ENCODE peak calls at places on chromosomes 2 and 18, in four cellular contexts. R is SK-N-SH, A is HepG2, Z is K562. N is an unnamed sample.

GRCh38 chr18:56028514-56028913 is 440.5 kb upstream of the TCF4 start:
- DNase-seq in Z (no peak), A (no peak), R (no peak), N (peak; percentile 1)

GRCh38 chr2:109138449-109138848 is 9.4 kb downstream of the SH3RF3 start:
- DNase-seq in A (no peak), R (no peak), Z (no peak), N (no peak)

GRCh38 chr18:70450658-70451253 is 161.9 kb downstream of the SOCS6 start:
- DNase-seq in R (peak; percentile 47), A (no peak), Z (no peak), N (peak; percentile 38)

GRCh38 chr2:214076527-214076926 is 334.3 kb upstream of the VWC2L start:
- DNase-seq in Z (no peak), R (no peak), A (no peak), N (peak; percentile 3)

GRCh38 chr2:143575340-143575739 is 446.1 kb downstream of the ARHGAP15 start:
- DNase-seq in R (no peak), Z (peak; percentile 17), A (no peak), N (no peak)

GRCh38 chr2:127049927-127050802 is 56.8 kb downstream of the BIN1 start:
- DNase-seq in Z (peak; percentile 85), A (peak; percentile 24), R (peak; percentile 96), N (peak; percentile 50)

GRCh38 chr2:94876523-94876863 is 5.3 kb downstream of the TEKT4 start:
- DNase-seq in R (peak; percentile 9), A (no peak), Z (no peak), N (no peak)

GRCh38 chr2:236177604-236177966 is 9.4 kb upstream of the GBX2 start:
- DNase-seq in R (peak; percentile 87), Z (peak; percentile 72), A (peak; percentile 57), N (peak; percentile 89)

GRCh38 chr2:9686061-9686460 is 55.3 kb upstream of the YWHAQ start:
- DNase-seq in R (no peak), A (no peak), Z (peak; percentile 75), N (no peak)

GRCh38 chr18:30903566-30903965 is 139.0 kb downstream of the DSC3 start:
- DNase-seq in Z (no peak), R (no peak), A (peak; percentile 9), N (peak; percentile 48)

GRCh38 chr2:163157891-163158511 is 319.4 kb upstream of the KCNH7 start:
- DNase-seq in R (no peak), Z (no peak), A (no peak), N (no peak)

GRCh38 chr2:24878341-24878740 is 41.7 kb downstream of the ADCY3 start:
- DNase-seq in R (no peak), Z (no peak), A (no peak), N (no peak)

GRCh38 chr2:62196278-62196901 is 475 bp downstream of the B3GNT2 start:
- DNase-seq in A (peak; percentile 45), Z (peak; percentile 71), R (peak; percentile 85), N (peak; percentile 52)

GRCh38 chr2:160372010-160372356 is 121.6 kb downstream of the RBMS1 start:
- DNase-seq in Z (no peak), R (no peak), A (no peak), N (no peak)

GRCh38 chr2:161041356-161041755 is 118.9 kb upstream of the TANK start:
- DNase-seq in A (no peak), Z (no peak), R (no peak), N (no peak)

GRCh38 chr18:5998907-5999306 is 103.6 kb upstream of the TMEM200C start:
- DNase-seq in A (no peak), Z (no peak), R (no peak), N (no peak)

GRCh38 chr2:105950521-105951389 is 206.0 kb downstream of the NCK2 start:
- DNase-seq in R (no peak), A (no peak), Z (no peak), N (no peak)

GRCh38 chr2:207584952-207585351 is 40.2 kb downstream of the METTL21A start:
- DNase-seq in R (no peak), A (no peak), Z (no peak), N (no peak)

GRCh38 chr2:124316875-124317605 is 292.0 kb downstream of the CNTNAP5 start:
- DNase-seq in R (peak; percentile 28), A (no peak), Z (no peak), N (no peak)

GRCh38 chr2:170843656-170844055 is 27.0 kb downstream of the GAD1 start:
- DNase-seq in A (no peak), Z (no peak), R (no peak), N (no peak)

GRCh38 chr2:135743860-135744259 is 2.2 kb downstream of the UBXN4 start:
- DNase-seq in Z (no peak), A (peak; percentile 40), R (no peak), N (no peak)

GRCh38 chr18:56112013-56112749 is 524.2 kb upstream of the TCF4 start:
- DNase-seq in Z (no peak), R (no peak), A (no peak), N (no peak)

GRCh38 chr18:48058486-48058885 is 128.0 kb upstream of the SMAD2 start:
- DNase-seq in A (no peak), Z (no peak), R (no peak), N (no peak)

GRCh38 chr2:28004086-28004485 is 113.6 kb downstream of the BABAM2 start:
- DNase-seq in R (no peak), Z (no peak), A (no peak), N (peak; percentile 31)

GRCh38 chr2:239912171-239912937 is 112.8 kb downstream of the NDUFA10 start:
- DNase-seq in R (no peak), Z (no peak), A (no peak), N (no peak)

GRCh38 chr2:225590932-225591331 is 191.4 kb downstream of the NYAP2 start:
- DNase-seq in Z (peak; percentile 13), R (no peak), A (no peak), N (no peak)

GRCh38 chr2:127422631-127423475 is 4.6 kb downstream of the PROC start:
- DNase-seq in R (peak; percentile 78), Z (no peak), A (no peak), N (no peak)

GRCh38 chr2:128346291-128346690 is 27.6 kb upstream of the HS6ST1 start:
- DNase-seq in A (no peak), Z (no peak), R (no peak), N (no peak)

GRCh38 chr2:17878222-17879136 is at the start of gene KCNS3:
- DNase-seq in A (no peak), Z (peak; percentile 87), R (peak; percentile 90), N (peak; percentile 23)

GRCh38 chr2:12051831-12052230 is 305.4 kb downstream of the LPIN1 start:
- DNase-seq in A (no peak), R (no peak), Z (no peak), N (no peak)

GRCh38 chr2:43060435-43061016 is 165.9 kb downstream of the ZFP36L2 start:
- DNase-seq in R (no peak), Z (peak; percentile 53), A (no peak), N (no peak)

GRCh38 chr18:75896865-75897264 is 469.4 kb upstream of the SMIM21 start:
- DNase-seq in A (peak; percentile 8), R (peak; percentile 64), Z (no peak), N (peak; percentile 16)
- TF ChIP-seq RFX5 in A (no peak), R (no peak), Z (no peak), N (no peak)

GRCh38 chr2:70959271-70959761 is 19.1 kb upstream of the ANKRD53 start:
- DNase-seq in A (no peak), Z (no peak), R (no peak), N (no peak)
- TF ChIP-seq REST in A (peak; percentile 80), Z (no peak), R (peak; percentile 40), N (no peak)

GRCh38 chr2:190859347-190860297 is 21.0 kb upstream of the GLS start:
- DNase-seq in Z (no peak), A (no peak), R (no peak), N (peak; percentile 23)
- TF ChIP-seq RFX5 in Z (no peak), A (no peak), R (no peak), N (no peak)

GRCh38 chr2:229218329-229218921 is 52.7 kb downstream of the PID1 start:
- DNase-seq in R (no peak), Z (no peak), A (no peak), N (no peak)
- TF ChIP-seq REST in R (no peak), Z (no peak), A (no peak), N (no peak)

GRCh38 chr18:22314001-22314400 is 103.7 kb downstream of the CTAGE1 start:
- DNase-seq in R (no peak), Z (no peak), A (no peak), N (no peak)

GRCh38 chr18:22307528-22307927 is 110.2 kb downstream of the CTAGE1 start:
- DNase-seq in A (no peak), R (no peak), Z (no peak), N (no peak)

GRCh38 chr18:22309191-22309590 is 108.5 kb downstream of the CTAGE1 start:
- DNase-seq in A (no peak), Z (no peak), R (no peak), N (no peak)

GRCh38 chr18:22314406-22314805 is 103.3 kb downstream of the CTAGE1 start:
- DNase-seq in Z (no peak), R (no peak), A (no peak), N (no peak)

GRCh38 chr18:22311301-22311700 is 106.4 kb downstream of the CTAGE1 start:
- DNase-seq in R (no peak), A (no peak), Z (no peak), N (no peak)
- TF ChIP-seq RFX5 in R (no peak), A (no peak), Z (no peak), N (no peak)

GRCh38 chr2:41967426-41968181 is 80.2 kb upstream of the PKDCC start:
- DNase-seq in A (no peak), Z (no peak), R (no peak), N (no peak)

GRCh38 chr2:41966431-41966893 is 81.4 kb upstream of the PKDCC start:
- DNase-seq in A (peak; percentile 58), R (no peak), Z (no peak), N (peak; percentile 79)

GRCh38 chr2:41968182-41968578 is 79.6 kb upstream of the PKDCC start:
- DNase-seq in Z (no peak), A (no peak), R (no peak), N (no peak)

GRCh38 chr2:41965886-41966285 is 81.9 kb upstream of the PKDCC start:
- DNase-seq in A (no peak), R (no peak), Z (no peak), N (no peak)

DNA sequence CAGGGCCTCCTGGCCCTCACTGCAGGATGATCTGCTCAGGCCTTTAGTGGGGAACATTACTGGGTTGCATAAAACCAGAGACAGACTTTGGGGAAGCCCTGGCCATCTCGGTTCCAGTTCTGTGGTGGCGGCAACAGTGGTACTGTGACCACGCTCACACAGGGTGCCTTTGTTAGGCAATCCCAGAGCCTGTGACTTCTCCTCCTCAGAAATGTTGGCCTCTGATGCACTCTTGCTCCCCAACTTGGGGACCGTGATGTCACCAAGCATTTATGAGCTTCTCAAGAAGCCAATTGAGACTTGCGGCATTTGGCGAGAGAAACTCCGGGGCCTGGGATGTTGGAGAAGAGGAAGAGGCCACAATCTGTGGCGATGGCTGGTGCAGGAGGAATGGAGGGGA is 80.9 kb upstream of the PKDCC start:
- DNase-seq in Z (no peak), R (no peak), A (no peak), N (no peak)
- TF ChIP-seq REST in Z (no peak), R (no peak), A (no peak), N (no peak)